ENCODE peak calls at places on chromosomes 3 and 15, in four cellular contexts. G is D721Med, C is bronchial epithelial cell, R is astrocyte. T is an unnamed sample.

GRCh38 chr3:119524931-119525662 is 26.8 kb downstream of the TIMMDC1 start:
- DNase-seq in G (no peak), C (peak), R (peak), T (no peak)

GRCh38 chr15:96276438-96277210 is 53.9 kb upstream of the NR2F2 start:
- DNase-seq in R (peak), G (no peak), C (peak), T (peak)

GRCh38 chr15:62128916-62129315 is 36.2 kb downstream of the C2CD4B start:
- DNase-seq in C (no peak), G (no peak), R (no peak), T (no peak)

GRCh38 chr3:156317457-156317856 is 197.1 kb downstream of the KCNAB1 start:
- DNase-seq in R (peak), G (no peak), C (peak), T (peak)

GRCh38 chr3:175392653-175393052 is 533.5 kb downstream of the NAALADL2 start:
- DNase-seq in G (no peak), R (peak), C (no peak), T (no peak)

GRCh38 chr15:25181290-25182097 is 226.7 kb downstream of the SNRPN start:
- DNase-seq in C (no peak), G (peak), R (no peak), T (no peak)

GRCh38 chr3:25594007-25594502 is 70.7 kb downstream of the TOP2B start:
- DNase-seq in R (peak), G (no peak), C (peak), T (peak)

GRCh38 chr15:70615435-70616310 is 147.7 kb downstream of the UACA start:
- DNase-seq in C (no peak), G (no peak), R (no peak), T (no peak)

GRCh38 chr15:72722071-72722696 is 36.2 kb downstream of the BBS4 start:
- DNase-seq in C (peak), G (no peak), R (peak), T (peak)

GRCh38 chr3:150607267-150608065 is 4.3 kb downstream of the SELENOT start:
- DNase-seq in C (no peak), G (no peak), R (no peak), T (no peak)

GRCh38 chr3:190252080-190252479 is 70.2 kb downstream of the CLDN1 start:
- DNase-seq in G (no peak), C (peak), R (peak), T (peak)

GRCh38 chr3:124361566-124361965 is 368.7 kb upstream of the UMPS start:
- DNase-seq in C (no peak), R (no peak), G (no peak), T (no peak)

GRCh38 chr3:141368062-141368924 is at the start of gene ZBTB38:
- DNase-seq in R (peak), G (no peak), C (peak), T (peak)

GRCh38 chr15:84862214-84862975 is 22.1 kb upstream of the SLC28A1 start:
- DNase-seq in G (no peak), C (no peak), R (no peak), T (no peak)
- TF ChIP-seq CTCF in G (no peak), C (no peak), R (no peak), T (no peak)

DNA sequence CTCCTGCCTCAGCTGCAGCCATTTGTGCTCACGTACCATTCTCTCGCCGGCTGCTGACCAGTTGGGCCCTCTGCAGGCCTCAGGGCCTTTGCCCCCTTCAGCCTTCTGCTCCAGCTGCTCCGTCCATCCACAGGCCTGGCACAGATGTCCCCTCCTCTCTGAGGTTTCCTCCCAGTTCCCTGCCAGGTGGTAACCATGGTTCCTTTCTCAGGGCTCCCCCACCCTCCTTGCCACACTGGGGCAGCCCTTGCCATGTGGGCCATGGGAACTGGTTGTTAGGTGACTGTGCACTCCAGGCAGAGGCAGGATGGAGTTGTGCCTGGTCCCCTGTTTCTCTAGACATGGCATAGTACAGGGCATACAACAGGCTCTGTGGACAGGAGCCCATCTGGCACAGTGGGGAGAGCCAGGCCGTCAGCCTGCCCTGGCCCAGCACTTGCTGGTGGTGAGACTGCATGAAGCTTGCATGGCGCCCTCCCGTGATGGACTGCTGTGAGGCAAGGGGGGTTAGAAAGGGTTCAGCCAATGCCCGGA is 148.9 kb downstream of the DNAJB8 start:
- DNase-seq in G (no peak), R (no peak), C (no peak), T (no peak)
- TF ChIP-seq CTCF in G (no peak), R (no peak), C (no peak), T (no peak)

GRCh38 chr3:62133015-62133414 is 240.3 kb downstream of the FEZF2 start:
- DNase-seq in R (no peak), G (no peak), C (no peak), T (no peak)

GRCh38 chr3:62131050-62131449 is 242.3 kb downstream of the FEZF2 start:
- DNase-seq in C (no peak), R (no peak), G (no peak), T (no peak)

GRCh38 chr3:62131620-62132019 is 241.7 kb downstream of the FEZF2 start:
- DNase-seq in G (no peak), C (peak), R (no peak), T (peak)

GRCh38 chr3:62134061-62134496 is 239.3 kb downstream of the FEZF2 start:
- DNase-seq in G (no peak), C (peak), R (peak), T (peak)

DNA sequence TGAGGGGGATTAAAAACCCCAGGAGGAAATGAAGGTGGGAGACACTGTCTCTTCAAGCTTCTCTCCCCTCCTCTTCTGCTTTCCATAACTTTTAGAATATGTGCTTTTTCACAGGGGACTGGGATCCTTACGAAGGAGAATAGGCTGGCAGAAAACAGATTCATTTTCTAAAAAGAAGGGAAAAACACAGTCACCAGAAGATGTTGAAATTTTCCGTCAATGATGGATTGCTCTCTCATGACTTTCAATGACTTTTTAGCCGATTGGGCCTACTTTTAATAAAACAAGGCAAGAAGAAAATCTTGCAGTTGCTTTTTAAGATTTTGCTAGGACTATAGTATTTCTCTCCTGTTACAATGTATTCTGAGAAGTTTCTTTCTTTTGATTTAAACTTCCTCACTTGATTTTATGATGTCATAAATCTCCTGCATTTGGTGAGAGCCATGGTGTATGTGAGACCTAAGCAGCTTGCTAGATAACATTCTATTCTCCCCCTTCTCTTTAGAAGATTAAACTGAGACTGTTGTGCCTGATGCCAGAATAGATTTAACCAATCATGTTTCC is 241.2 kb downstream of the FEZF2 start:
- DNase-seq in G (no peak), R (no peak), C (no peak), T (no peak)
- TF ChIP-seq CTCF in G (no peak), R (no peak), C (no peak), T (no peak)

GRCh38 chr15:58077427-58077826 is 11.9 kb upstream of the ALDH1A2 start:
- DNase-seq in R (no peak), C (peak), G (no peak), T (peak)
- TF ChIP-seq CTCF in R (peak), C (peak), G (peak), T (peak)

GRCh38 chr3:99817437-99818240 is at the start of gene CMSS1:
- DNase-seq in G (peak), R (peak), C (peak), T (peak)
- TF ChIP-seq CTCF in G (no peak), R (peak), C (peak), T (peak)